ENCODE peak calls at places on chromosomes 16 and 17, in six cellular contexts. V, U, X, D, C and G are unnamed samples.

GRCh38 chr16:49924078-49924477 is 68.2 kb upstream of the ZNF423 start:
- DNase-seq in C (peak), X (no peak), V (no peak), U (no peak), D (peak), G (peak)

GRCh38 chr17:54982399-54982798 is 13.8 kb downstream of the STXBP4 start:
- DNase-seq in C (no peak), V (peak), X (no peak), D (no peak), U (no peak), G (no peak)

GRCh38 chr16:2976201-2976600 is 4.0 kb downstream of the PKMYT1 start:
- DNase-seq in X (no peak), C (no peak), V (no peak), U (no peak), D (no peak), G (no peak)

GRCh38 chr17:4998027-4998665 is 396 bp downstream of the KIF1C start:
- DNase-seq in C (no peak), X (peak), D (no peak), U (peak), V (no peak), G (no peak)

GRCh38 chr16:88784074-88784855 is 755 bp downstream of the PIEZO1 start:
- DNase-seq in U (peak), V (peak), C (no peak), X (peak), D (peak), G (peak)

GRCh38 chr17:77366558-77367245 is 225.9 kb downstream of the SEC14L1 start:
- DNase-seq in D (no peak), V (peak), C (no peak), U (no peak), X (peak), G (peak)

GRCh38 chr16:3915438-3916250 is 35.1 kb upstream of the CREBBP start:
- DNase-seq in C (no peak), D (no peak), V (no peak), X (no peak), U (no peak), G (no peak)

GRCh38 chr17:75084039-75084660 is 3.6 kb upstream of the SLC16A5 start:
- DNase-seq in C (no peak), U (no peak), V (no peak), D (peak), X (peak), G (peak)

GRCh38 chr17:63497708-63498483 is 21.0 kb downstream of the ACE start:
- DNase-seq in X (peak), C (peak), V (no peak), U (peak), D (peak), G (peak)

GRCh38 chr17:410674-411401 is 58.2 kb upstream of the RPH3AL start:
- DNase-seq in X (peak), C (no peak), D (no peak), V (peak), U (peak), G (no peak)
- H2AFZ ChIP-seq in X (peak), C (no peak), D (peak), V (peak), U (peak), G (peak)

GRCh38 chr17:46045639-46046038 is 46.6 kb downstream of the STH start:
- DNase-seq in C (no peak), D (peak), X (no peak), U (no peak), V (no peak), G (no peak)

GRCh38 chr17:46044286-46044928 is 45.4 kb downstream of the STH start:
- DNase-seq in V (peak), X (peak), D (peak), C (peak), U (peak), G (peak)

GRCh38 chr17:46046957-46047356 is 47.9 kb downstream of the STH start:
- DNase-seq in X (no peak), D (no peak), C (no peak), V (peak), U (no peak), G (no peak)

GRCh38 chr17:46043606-46044005 is 44.6 kb downstream of the STH start:
- DNase-seq in V (no peak), U (no peak), C (no peak), D (no peak), X (no peak), G (no peak)

GRCh38 chr17:46044989-46045388 is 45.9 kb downstream of the STH start:
- DNase-seq in D (no peak), U (no peak), C (no peak), V (no peak), X (no peak), G (no peak)
- TF ChIP-seq EZH2phosphoT487 in D (no peak), U (no peak), C (no peak), V (no peak), X (no peak), G (no peak)

DNA sequence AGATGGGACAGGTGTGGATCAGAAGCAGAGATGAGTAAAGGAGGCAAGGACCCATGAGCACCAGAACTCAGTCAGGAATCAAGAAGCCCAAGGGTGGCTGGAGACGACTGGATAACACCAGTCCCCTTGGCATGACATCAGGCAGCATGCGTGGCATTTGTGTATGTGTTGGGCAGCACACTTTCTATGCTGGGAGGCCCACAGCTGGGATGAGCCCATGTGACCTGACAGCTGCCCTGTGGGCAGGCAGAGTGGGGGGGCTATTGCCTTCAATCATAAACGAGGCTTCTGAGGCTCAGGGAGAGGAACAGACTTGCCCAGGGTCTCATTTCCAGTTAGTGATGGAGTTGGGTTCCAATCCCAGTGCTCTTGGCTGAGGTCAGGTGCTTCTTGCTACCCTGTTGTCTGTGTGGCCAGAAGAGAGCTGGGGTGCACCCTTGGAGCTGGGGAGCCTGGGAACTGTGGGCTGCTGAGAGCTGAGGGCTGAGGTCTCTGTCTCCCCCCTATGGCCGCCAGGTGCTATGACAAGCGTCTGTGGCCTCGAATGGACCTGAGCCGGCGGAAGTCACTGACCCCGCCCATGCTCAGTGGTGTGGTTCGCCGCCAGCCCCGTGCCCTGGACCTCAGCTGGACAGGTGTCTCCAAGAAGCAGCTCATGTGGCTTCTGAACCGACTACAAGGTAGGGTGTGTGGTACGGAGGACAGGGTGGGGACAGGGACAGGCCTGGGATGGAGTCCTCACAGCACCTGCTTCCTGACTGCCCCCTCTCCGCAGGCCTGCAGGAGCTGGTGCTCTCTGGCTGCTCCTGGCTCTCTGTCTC is 7.1 kb upstream of the ORAI3 start:
- DNase-seq in U (peak), X (peak), D (peak), C (peak), V (peak), G (peak)
- H3K9ac ChIP-seq in U (no peak), X (no peak), D (no peak), C (peak), V (no peak), G (peak)

DNA sequence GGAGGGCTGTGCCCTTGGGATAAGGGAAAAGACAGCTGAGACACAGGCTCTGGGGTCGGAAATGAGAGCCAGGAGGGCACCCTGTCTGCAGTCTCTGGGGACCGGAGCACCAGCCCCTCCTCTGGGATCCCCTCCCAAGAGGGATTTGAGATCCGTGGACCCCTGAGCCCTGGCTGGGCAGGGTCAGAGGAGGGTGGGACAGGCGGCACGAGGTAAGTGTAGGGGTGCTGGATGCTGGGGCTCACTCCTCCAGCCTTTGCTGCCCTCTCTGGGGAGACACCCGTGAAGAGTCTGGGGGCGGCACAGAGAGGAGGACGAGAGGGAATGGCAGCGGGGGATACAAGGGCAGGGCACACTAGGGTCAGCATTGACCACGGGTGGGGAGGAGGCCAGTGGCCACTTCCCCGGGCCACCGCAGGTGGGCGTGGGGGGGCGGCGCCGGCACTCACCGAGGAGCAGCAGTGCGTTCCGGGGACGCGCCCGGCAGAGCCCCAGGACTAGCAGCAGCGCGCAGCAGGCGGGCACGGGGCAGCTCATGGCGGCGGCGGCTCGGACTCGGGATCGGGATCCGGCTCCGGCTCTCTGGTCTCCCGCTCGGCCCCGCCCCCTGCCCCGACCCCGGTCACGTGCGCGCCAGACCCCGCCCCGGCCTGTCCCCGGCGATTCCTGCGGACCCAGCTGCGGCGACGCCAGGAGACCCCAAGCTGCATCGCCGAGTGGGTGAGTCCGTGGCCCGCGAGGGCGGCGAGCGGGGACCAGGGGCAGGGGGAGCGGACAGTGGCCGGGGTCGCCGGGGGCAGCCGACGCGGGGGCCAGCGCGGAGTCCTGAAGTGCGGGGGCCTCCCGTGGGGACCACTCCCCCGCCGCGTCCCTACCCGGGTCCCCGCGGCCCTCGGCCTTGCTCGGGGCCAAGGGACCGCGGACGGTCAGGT is at the start of the genes SGSH and SLC26A11:
- DNase-seq in D (peak), C (peak), X (peak), U (peak), V (peak), G (peak)
- H2AFZ ChIP-seq in D (peak), C (no peak), X (peak), U (peak), V (peak), G (peak)

DNA sequence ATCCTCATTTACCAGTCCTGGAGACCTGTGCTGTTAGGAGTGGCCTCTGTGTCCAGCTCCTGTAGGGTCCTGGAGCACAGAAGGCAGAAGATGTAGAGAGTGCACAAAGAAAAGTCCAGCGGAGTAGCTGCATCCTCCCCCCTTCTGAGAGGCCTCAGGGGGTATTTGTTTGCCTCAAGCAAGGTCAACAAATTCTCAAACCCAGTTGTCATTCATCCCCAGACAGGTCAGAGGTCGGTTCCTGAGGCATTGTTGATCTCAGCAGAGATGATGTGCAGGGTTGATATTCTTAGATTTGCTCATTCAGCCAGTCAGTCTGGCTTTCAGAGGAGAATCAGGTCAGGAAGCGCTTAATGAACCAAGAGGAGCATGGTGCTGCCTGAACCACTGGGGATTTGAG is 8.3 kb upstream of the RBFOX1 start:
- DNase-seq in X (no peak), D (no peak), V (no peak), U (peak), C (no peak), G (no peak)
- TF ChIP-seq EZH2phosphoT487 in X (no peak), D (no peak), V (no peak), U (no peak), C (no peak), G (no peak)